ENCODE peak calls at places on chromosomes 11 and 22, in five cellular contexts. G is H9, Z is IMR-90, J is mesenchymal stem cell, T is H1. K is an unnamed sample.
A peak's percentile ranks its signal among the peaks of the same experiment; 100 is the strongest.

GRCh38 chr11:46675288-46675851 is 25.0 kb downstream of the ARHGAP1 start:
- DNase-seq in G (no peak), Z (peak; percentile 72), J (peak; percentile 61), T (no peak), K (no peak)

GRCh38 chr11:69425895-69426544 is 55.4 kb upstream of the LINC01488 start:
- DNase-seq in G (no peak), Z (no peak), J (no peak), T (no peak), K (no peak)

GRCh38 chr22:26589367-26589844 is 526 bp downstream of the TPST2 start:
- DNase-seq in G (no peak), Z (peak; percentile 12), J (peak; percentile 37), T (no peak), K (peak; percentile 17)

GRCh38 chr11:33747969-33748368 is 11.7 kb upstream of the CD59 start:
- DNase-seq in G (no peak), Z (peak; percentile 79), J (peak; percentile 52), T (no peak), K (no peak)

GRCh38 chr11:111978028-111978771 is 41.1 kb downstream of the DIXDC1 start:
- DNase-seq in G (peak; percentile 86), Z (peak; percentile 64), J (peak; percentile 83), T (peak; percentile 50), K (peak; percentile 57)

GRCh38 chr11:43489869-43490465 is 131.2 kb downstream of the TTC17 start:
- DNase-seq in G (no peak), Z (no peak), J (no peak), T (no peak), K (no peak)

GRCh38 chr11:113831314-113831713 is 44.1 kb downstream of the USP28 start:
- DNase-seq in G (no peak), Z (no peak), J (no peak), T (no peak), K (no peak)

GRCh38 chr11:95835351-95835750 is 45.1 kb downstream of the CEP57 start:
- DNase-seq in G (no peak), Z (peak; percentile 46), J (no peak), T (no peak), K (no peak)

GRCh38 chr11:119651802-119652584 is 77.0 kb downstream of the NECTIN1 start:
- DNase-seq in G (peak; percentile 70), Z (no peak), J (no peak), T (no peak), K (no peak)

GRCh38 chr11:134740590-134741342 is 328.7 kb upstream of the B3GAT1 start:
- DNase-seq in G (no peak), Z (no peak), J (no peak), T (no peak), K (no peak)
- H4K91ac ChIP-seq in G (no peak overlapping the region), Z (peak overlapping the region; percentile 15), J (no peak overlapping the region), T (peak overlapping the region; percentile 79), K (peak overlapping the region; percentile 49)

GRCh38 chr11:20048707-20049106 is 111.6 kb downstream of the DBX1 start:
- DNase-seq in G (no peak), Z (no peak), J (no peak), T (no peak), K (no peak)

GRCh38 chr11:20048246-20048645 is 112.0 kb downstream of the DBX1 start:
- DNase-seq in G (no peak), Z (peak; percentile 63), J (no peak), T (no peak), K (no peak)

GRCh38 chr11:20047006-20047405 is 113.3 kb downstream of the DBX1 start:
- DNase-seq in G (no peak), Z (no peak), J (no peak), T (no peak), K (no peak)

GRCh38 chr11:20049231-20049630 is 111.0 kb downstream of the DBX1 start:
- DNase-seq in G (no peak), Z (no peak), J (no peak), T (no peak), K (no peak)

DNA sequence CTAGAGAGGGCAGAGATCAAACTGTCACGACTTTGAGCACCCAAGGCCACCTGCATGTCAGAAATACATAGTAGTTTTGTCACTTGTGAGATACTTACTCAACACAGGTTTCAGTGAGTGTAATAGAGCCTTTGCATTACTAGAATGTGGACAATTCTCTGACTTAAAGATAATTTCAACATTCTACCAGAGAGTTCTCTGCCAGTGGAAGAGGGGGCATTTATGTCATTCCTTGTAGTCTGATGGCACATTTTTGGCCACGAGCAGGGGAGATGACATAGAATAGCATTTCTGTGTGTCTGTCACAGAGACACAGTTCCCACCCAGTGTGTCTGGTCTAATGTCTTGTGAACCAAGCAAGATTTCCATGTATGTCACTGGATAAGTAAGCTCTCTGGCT is 112.5 kb downstream of the DBX1 start:
- DNase-seq in G (no peak), Z (no peak), J (no peak), T (no peak), K (no peak)
- H4K91ac ChIP-seq in G (no peak overlapping the region), Z (no peak overlapping the region), J (no peak overlapping the region), T (no peak overlapping the region), K (no peak overlapping the region)

GRCh38 chr22:37121887-37122591 is 12.5 kb upstream of the TMPRSS6 start:
- DNase-seq in G (peak; percentile 56), Z (peak; percentile 37), J (peak; percentile 50), T (no peak), K (no peak)
- H4K91ac ChIP-seq in G (no peak overlapping the region), Z (no peak overlapping the region), J (no peak overlapping the region), T (no peak overlapping the region), K (no peak overlapping the region)

DNA sequence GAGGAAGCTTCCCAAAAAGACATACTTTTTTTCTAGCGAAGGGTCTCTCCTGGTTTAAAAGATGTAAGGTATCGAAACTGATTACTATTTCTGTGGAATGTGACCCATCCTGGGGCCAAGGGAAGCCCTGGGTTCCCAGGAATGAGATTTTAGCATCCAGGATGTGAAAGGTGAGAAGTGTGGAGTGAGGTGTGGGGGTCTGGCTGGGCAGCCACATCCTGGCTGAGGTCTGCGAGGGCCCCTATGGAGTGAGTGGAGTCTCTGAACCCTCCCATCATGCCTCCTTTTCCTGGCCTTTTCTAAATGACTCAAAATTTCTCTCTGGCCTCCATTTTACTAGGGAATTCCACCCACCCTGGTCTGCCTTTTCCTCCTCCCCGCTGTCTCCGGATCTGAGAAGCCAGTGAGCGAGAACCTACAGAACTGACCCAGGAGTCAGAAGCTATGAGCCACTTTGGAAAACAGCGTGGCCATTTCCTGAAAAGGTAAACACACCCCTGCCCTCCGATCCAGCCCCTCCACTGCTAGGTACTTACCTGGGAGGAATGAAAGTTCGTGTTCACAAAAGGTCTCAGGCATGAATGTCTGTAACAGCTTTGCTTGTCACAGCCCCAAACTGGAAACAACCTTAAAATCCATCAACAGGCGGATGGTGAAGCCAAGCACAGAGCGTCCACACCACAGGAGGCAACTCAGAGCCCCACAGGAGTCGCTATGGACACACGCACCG is 27.7 kb upstream of the SHANK2 start:
- DNase-seq in G (peak; percentile 40), Z (no peak), J (no peak), T (no peak), K (no peak)
- H4K91ac ChIP-seq in G (no peak overlapping the region), Z (no peak overlapping the region), J (no peak overlapping the region), T (peak overlapping the region; percentile 33), K (no peak overlapping the region)

GRCh38 chr22:47841166-47841565 is 1078.7 kb downstream of the TBC1D22A start:
- DNase-seq in G (no peak), Z (no peak), J (no peak), T (no peak), K (no peak)
- H4K91ac ChIP-seq in G (no peak overlapping the region), Z (no peak overlapping the region), J (no peak overlapping the region), T (no peak overlapping the region), K (no peak overlapping the region)